ENCODE peak calls at places on chromosomes 16 and 17, in eight cellular contexts. One of them, this sample, is unnamed.

GRCh38 chr17:42409467-42410351 is 13.3 kb downstream of the CAVIN1 start:
- DNase-seq in upper lobe of right lung: peak; percentile 72
- DNase-seq in breast epithelium: peak; percentile 72
- DNase-seq in lower lobe of right lung: peak; percentile 66
- DNase-seq in substantia nigra: no peak
- DNase-seq in GM23248: peak; percentile 97
- DNase-seq in fibroblast of lung: peak; percentile 88
- DNase-seq in coronary artery: peak; percentile 96
- DNase-seq in this sample: peak; percentile 44

GRCh38 chr16:2009302-2009711 is 314 bp downstream of the ZNF598 start:
- DNase-seq in lower lobe of right lung: no peak
- DNase-seq in substantia nigra: no peak
- DNase-seq in upper lobe of right lung: no peak
- DNase-seq in coronary artery: no peak
- DNase-seq in breast epithelium: no peak
- DNase-seq in fibroblast of lung: no peak
- DNase-seq in GM23248: peak; percentile 45
- DNase-seq in this sample: no peak

GRCh38 chr16:10916534-10916933 is 25.7 kb downstream of the DEXI start:
- DNase-seq in substantia nigra: no peak
- DNase-seq in fibroblast of lung: no peak
- DNase-seq in lower lobe of right lung: no peak
- DNase-seq in GM23248: no peak
- DNase-seq in upper lobe of right lung: no peak
- DNase-seq in breast epithelium: no peak
- DNase-seq in coronary artery: no peak
- DNase-seq in this sample: no peak

GRCh38 chr17:42775534-42776098 is 2.4 kb downstream of the VPS25 start:
- DNase-seq in lower lobe of right lung: no peak
- DNase-seq in breast epithelium: no peak
- DNase-seq in fibroblast of lung: peak; percentile 95
- DNase-seq in GM23248: peak; percentile 57
- DNase-seq in upper lobe of right lung: no peak
- DNase-seq in substantia nigra: no peak
- DNase-seq in coronary artery: no peak
- DNase-seq in this sample: no peak

GRCh38 chr16:85935957-85936760 is 37.2 kb downstream of the IRF8 start:
- DNase-seq in GM23248: no peak
- DNase-seq in coronary artery: no peak
- DNase-seq in breast epithelium: no peak
- DNase-seq in lower lobe of right lung: no peak
- DNase-seq in fibroblast of lung: peak; percentile 35
- DNase-seq in upper lobe of right lung: no peak
- DNase-seq in substantia nigra: no peak
- DNase-seq in this sample: no peak

GRCh38 chr16:47132310-47132709 is 11.4 kb downstream of the NETO2 start:
- DNase-seq in fibroblast of lung: peak; percentile 13
- DNase-seq in breast epithelium: no peak
- DNase-seq in upper lobe of right lung: no peak
- DNase-seq in coronary artery: no peak
- DNase-seq in substantia nigra: no peak
- DNase-seq in lower lobe of right lung: no peak
- DNase-seq in GM23248: no peak
- DNase-seq in this sample: no peak

GRCh38 chr16:25692307-25692706 is 548 bp downstream of the HS3ST4 start:
- DNase-seq in breast epithelium: no peak
- DNase-seq in coronary artery: no peak
- DNase-seq in fibroblast of lung: no peak
- DNase-seq in GM23248: peak; percentile 9
- DNase-seq in lower lobe of right lung: no peak
- DNase-seq in substantia nigra: no peak
- DNase-seq in upper lobe of right lung: no peak
- DNase-seq in this sample: no peak

GRCh38 chr17:57045868-57046671 is 39.0 kb upstream of the AKAP1 start:
- DNase-seq in breast epithelium: no peak
- DNase-seq in substantia nigra: no peak
- DNase-seq in coronary artery: no peak
- DNase-seq in fibroblast of lung: no peak
- DNase-seq in upper lobe of right lung: peak; percentile 83
- DNase-seq in GM23248: peak; percentile 23
- DNase-seq in lower lobe of right lung: peak; percentile 65
- DNase-seq in this sample: no peak

GRCh38 chr16:48152226-48152625 is 3.6 kb downstream of the ABCC12 start:
- DNase-seq in upper lobe of right lung: no peak
- DNase-seq in fibroblast of lung: no peak
- DNase-seq in coronary artery: no peak
- DNase-seq in breast epithelium: no peak
- DNase-seq in substantia nigra: no peak
- DNase-seq in lower lobe of right lung: no peak
- DNase-seq in GM23248: no peak
- DNase-seq in this sample: no peak

GRCh38 chr17:42163113-42163512 is 8.3 kb upstream of the RAB5C start:
- DNase-seq in lower lobe of right lung: no peak
- DNase-seq in upper lobe of right lung: no peak
- DNase-seq in breast epithelium: no peak
- DNase-seq in coronary artery: no peak
- DNase-seq in fibroblast of lung: no peak
- DNase-seq in GM23248: no peak
- DNase-seq in substantia nigra: no peak
- DNase-seq in this sample: no peak

GRCh38 chr17:49472527-49472926 is 22.6 kb upstream of the NGFR start:
- DNase-seq in breast epithelium: no peak
- DNase-seq in substantia nigra: no peak
- DNase-seq in upper lobe of right lung: no peak
- DNase-seq in fibroblast of lung: no peak
- DNase-seq in GM23248: no peak
- DNase-seq in coronary artery: no peak
- DNase-seq in lower lobe of right lung: no peak
- DNase-seq in this sample: no peak

GRCh38 chr16:27232061-27232841 is 28.9 kb downstream of the KDM8 start:
- DNase-seq in coronary artery: no peak
- DNase-seq in lower lobe of right lung: peak; percentile 50
- DNase-seq in breast epithelium: no peak
- DNase-seq in upper lobe of right lung: no peak
- DNase-seq in substantia nigra: peak; percentile 41
- DNase-seq in fibroblast of lung: peak; percentile 32
- DNase-seq in GM23248: no peak
- DNase-seq in this sample: no peak

GRCh38 chr17:39141915-39142664 is 9.3 kb downstream of the PLXDC1 start:
- DNase-seq in lower lobe of right lung: no peak
- DNase-seq in coronary artery: no peak
- DNase-seq in GM23248: no peak
- DNase-seq in substantia nigra: no peak
- DNase-seq in fibroblast of lung: no peak
- DNase-seq in breast epithelium: no peak
- DNase-seq in upper lobe of right lung: no peak
- DNase-seq in this sample: no peak

GRCh38 chr16:57727610-57728009 is 8.0 kb upstream of the KATNB1 start:
- DNase-seq in breast epithelium: no peak
- DNase-seq in substantia nigra: no peak
- DNase-seq in lower lobe of right lung: no peak
- DNase-seq in fibroblast of lung: no peak
- DNase-seq in GM23248: no peak
- DNase-seq in coronary artery: no peak
- DNase-seq in upper lobe of right lung: peak; percentile 36
- DNase-seq in this sample: no peak

GRCh38 chr16:82396509-82396908 is 226.5 kb upstream of the MPHOSPH6 start:
- DNase-seq in upper lobe of right lung: no peak
- DNase-seq in fibroblast of lung: no peak
- DNase-seq in substantia nigra: no peak
- DNase-seq in breast epithelium: no peak
- DNase-seq in GM23248: no peak
- DNase-seq in lower lobe of right lung: no peak
- DNase-seq in coronary artery: no peak
- DNase-seq in this sample: no peak

GRCh38 chr17:31869031-31869430 is 10.0 kb upstream of the COPRS start:
- DNase-seq in breast epithelium: no peak
- DNase-seq in substantia nigra: no peak
- DNase-seq in fibroblast of lung: peak; percentile 23
- DNase-seq in lower lobe of right lung: no peak
- DNase-seq in coronary artery: no peak
- DNase-seq in upper lobe of right lung: no peak
- DNase-seq in GM23248: peak; percentile 39
- DNase-seq in this sample: no peak

GRCh38 chr16:25020112-25020591 is 5.0 kb upstream of the ARHGAP17 start:
- DNase-seq in coronary artery: no peak
- DNase-seq in fibroblast of lung: no peak
- DNase-seq in substantia nigra: no peak
- DNase-seq in GM23248: no peak
- DNase-seq in upper lobe of right lung: no peak
- DNase-seq in breast epithelium: no peak
- DNase-seq in lower lobe of right lung: no peak
- DNase-seq in this sample: no peak

GRCh38 chr16:83344014-83344413 is 463.8 kb upstream of the HSBP1 start:
- DNase-seq in GM23248: peak; percentile 88
- DNase-seq in upper lobe of right lung: no peak
- DNase-seq in substantia nigra: no peak
- DNase-seq in lower lobe of right lung: no peak
- DNase-seq in fibroblast of lung: peak; percentile 93
- DNase-seq in breast epithelium: no peak
- DNase-seq in coronary artery: no peak
- DNase-seq in this sample: no peak

GRCh38 chr16:66342294-66342900 is 24.1 kb upstream of the CDH5 start:
- DNase-seq in substantia nigra: no peak
- DNase-seq in lower lobe of right lung: no peak
- DNase-seq in upper lobe of right lung: peak; percentile 63
- DNase-seq in breast epithelium: no peak
- DNase-seq in fibroblast of lung: no peak
- DNase-seq in coronary artery: no peak
- DNase-seq in GM23248: peak; percentile 44
- DNase-seq in this sample: no peak

DNA sequence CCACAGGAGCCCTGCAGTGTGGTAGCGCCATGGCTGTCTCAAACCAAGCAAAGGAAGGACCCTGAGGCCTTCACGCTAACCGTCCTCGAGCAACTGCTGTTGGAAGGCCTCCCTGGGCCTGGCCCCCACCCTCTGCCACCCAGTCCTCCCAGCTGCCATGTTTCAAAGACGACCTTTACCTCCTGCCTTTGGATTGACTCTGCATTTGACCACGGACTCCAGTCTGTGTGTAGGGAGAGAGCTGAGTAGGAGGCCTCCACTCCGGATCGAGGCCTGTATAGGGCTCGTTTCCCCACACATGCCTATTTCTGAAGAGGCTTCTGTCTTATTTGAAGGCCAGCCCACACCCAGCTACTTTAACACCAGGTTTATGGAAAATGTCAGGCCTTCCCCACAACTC is 24.3 kb downstream of the PLCD3 start:
- DNase-seq in breast epithelium: no peak
- DNase-seq in lower lobe of right lung: no peak
- DNase-seq in substantia nigra: no peak
- DNase-seq in GM23248: no peak
- DNase-seq in coronary artery: no peak
- DNase-seq in upper lobe of right lung: no peak
- DNase-seq in fibroblast of lung: no peak
- DNase-seq in this sample: no peak
- H3K27ac ChIP-seq in breast epithelium: peak overlapping the region; percentile 48
- H3K27ac ChIP-seq in lower lobe of right lung: no peak overlapping the region
- H3K27ac ChIP-seq in substantia nigra: no peak overlapping the region
- H3K27ac ChIP-seq in GM23248: no peak overlapping the region
- H3K27ac ChIP-seq in coronary artery: peak overlapping the region; percentile 21
- H3K27ac ChIP-seq in upper lobe of right lung: no peak overlapping the region
- H3K27ac ChIP-seq in fibroblast of lung: no peak overlapping the region
- H3K27ac ChIP-seq in this sample: no peak overlapping the region

GRCh38 chr17:82973456-82974135 is 105.8 kb upstream of the METRNL start:
- DNase-seq in upper lobe of right lung: peak; percentile 57
- DNase-seq in breast epithelium: no peak
- DNase-seq in GM23248: no peak
- DNase-seq in substantia nigra: no peak
- DNase-seq in coronary artery: peak; percentile 68
- DNase-seq in lower lobe of right lung: no peak
- DNase-seq in fibroblast of lung: no peak
- DNase-seq in this sample: no peak
- H3K27ac ChIP-seq in upper lobe of right lung: no peak overlapping the region
- H3K27ac ChIP-seq in breast epithelium: no peak overlapping the region
- H3K27ac ChIP-seq in GM23248: no peak overlapping the region
- H3K27ac ChIP-seq in substantia nigra: no peak overlapping the region
- H3K27ac ChIP-seq in coronary artery: no peak overlapping the region
- H3K27ac ChIP-seq in lower lobe of right lung: no peak overlapping the region
- H3K27ac ChIP-seq in fibroblast of lung: no peak overlapping the region
- H3K27ac ChIP-seq in this sample: no peak overlapping the region

DNA sequence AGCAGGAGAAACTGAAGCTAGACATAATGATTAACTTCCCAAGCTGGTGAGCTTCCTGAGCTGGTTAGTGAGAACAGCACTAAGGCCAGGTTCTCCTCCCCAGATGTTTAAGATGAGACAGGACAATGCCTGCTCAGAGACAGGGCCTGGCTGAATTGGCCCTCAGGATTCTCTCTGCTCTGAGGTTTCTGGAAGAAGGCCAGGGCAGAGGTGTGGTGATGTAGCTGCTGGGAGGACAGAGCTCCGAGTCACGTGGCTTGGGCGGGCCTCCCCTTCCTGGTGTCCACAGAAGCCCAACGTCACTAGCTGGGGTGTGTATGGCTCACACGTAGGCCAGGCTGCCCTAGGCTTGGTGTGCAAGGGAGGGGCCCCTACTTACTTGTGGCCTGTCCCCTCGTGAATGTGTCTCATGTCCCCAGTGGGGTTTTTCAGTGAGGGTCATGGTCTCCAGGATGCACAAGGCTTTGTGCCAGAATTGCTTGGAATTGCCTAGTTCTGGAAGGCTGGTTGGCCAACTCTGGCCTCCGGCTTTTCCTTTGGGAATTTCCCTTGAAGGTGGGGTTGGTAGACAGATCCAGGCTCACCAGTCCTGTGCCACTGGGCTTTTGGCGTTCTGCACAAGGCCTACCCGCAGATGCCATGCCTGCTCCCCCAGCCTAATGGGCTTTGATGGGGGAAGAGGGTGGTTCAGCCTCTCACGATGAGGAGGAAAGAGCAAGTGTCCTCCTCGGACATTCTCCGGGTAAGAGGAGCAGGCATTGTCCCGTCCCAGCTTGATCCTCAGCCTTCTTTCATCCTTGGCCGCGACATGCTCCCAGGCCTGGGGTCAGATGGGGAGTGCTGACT is 3.4 kb downstream of the NOD2 start:
- DNase-seq in lower lobe of right lung: peak; percentile 93
- DNase-seq in substantia nigra: peak; percentile 8
- DNase-seq in GM23248: peak; percentile 75
- DNase-seq in fibroblast of lung: peak; percentile 46
- DNase-seq in breast epithelium: peak; percentile 69
- DNase-seq in upper lobe of right lung: peak; percentile 89
- DNase-seq in coronary artery: no peak
- DNase-seq in this sample: peak; percentile 92
- H3K27ac ChIP-seq in lower lobe of right lung: peak overlapping the region; percentile 83
- H3K27ac ChIP-seq in substantia nigra: no peak overlapping the region
- H3K27ac ChIP-seq in GM23248: no peak overlapping the region
- H3K27ac ChIP-seq in fibroblast of lung: no peak overlapping the region
- H3K27ac ChIP-seq in breast epithelium: peak overlapping the region; percentile 92
- H3K27ac ChIP-seq in upper lobe of right lung: peak overlapping the region; percentile 77
- H3K27ac ChIP-seq in coronary artery: peak overlapping the region; percentile 57
- H3K27ac ChIP-seq in this sample: peak overlapping the region; percentile 59

DNA sequence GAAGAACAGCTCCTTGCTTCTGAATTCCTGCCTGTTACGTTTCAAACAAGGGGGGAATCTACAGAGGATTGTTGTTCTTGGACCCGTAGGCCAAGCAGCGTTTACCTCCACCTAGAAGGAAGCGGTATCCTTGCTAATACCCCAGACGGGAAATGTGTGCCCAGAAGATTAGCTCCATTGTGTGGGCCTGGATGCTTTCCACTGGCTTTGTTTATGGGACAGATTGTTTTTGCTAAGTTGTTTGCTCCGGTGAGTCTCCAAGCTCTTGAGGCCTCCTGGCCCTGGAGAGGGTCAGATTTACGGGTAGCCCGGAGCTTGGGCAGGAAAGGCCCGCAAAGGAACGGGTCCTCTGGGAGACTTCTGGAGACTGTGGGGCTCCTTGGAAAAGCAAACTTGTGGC is 28.4 kb upstream of the MRTFB start:
- DNase-seq in breast epithelium: no peak
- DNase-seq in coronary artery: no peak
- DNase-seq in substantia nigra: peak; percentile 1
- DNase-seq in fibroblast of lung: no peak
- DNase-seq in upper lobe of right lung: no peak
- DNase-seq in GM23248: no peak
- DNase-seq in lower lobe of right lung: no peak
- DNase-seq in this sample: no peak
- H3K27ac ChIP-seq in breast epithelium: peak overlapping the region; percentile 61
- H3K27ac ChIP-seq in coronary artery: peak overlapping the region; percentile 65
- H3K27ac ChIP-seq in substantia nigra: no peak overlapping the region
- H3K27ac ChIP-seq in fibroblast of lung: no peak overlapping the region
- H3K27ac ChIP-seq in upper lobe of right lung: peak overlapping the region; percentile 71
- H3K27ac ChIP-seq in GM23248: no peak overlapping the region
- H3K27ac ChIP-seq in lower lobe of right lung: peak overlapping the region; percentile 47
- H3K27ac ChIP-seq in this sample: no peak overlapping the region

This sample was measured in epithelial cell of prostate.